ENCODE peak calls at places on chromosomes 16 and 17, in six cellular contexts. One of them, this sample, is unnamed.

GRCh38 chr17:3888343-3889171 is 4.3 kb downstream of the CAMKK1 start:
- DNase-seq in mammary epithelial cell: peak; percentile 81
- DNase-seq in ovary: peak; percentile 92
- DNase-seq in CD8-positive, alpha-beta T cell: no peak
- DNase-seq in PC-3: peak; percentile 87
- DNase-seq in effector memory CD4-positive, alpha-beta T cell: no peak
- DNase-seq in this sample: peak; percentile 81

GRCh38 chr17:143785-144281 is 6.5 kb downstream of the SCGB1C2 start:
- DNase-seq in mammary epithelial cell: peak; percentile 61
- DNase-seq in ovary: peak; percentile 88
- DNase-seq in CD8-positive, alpha-beta T cell: peak; percentile 85
- DNase-seq in PC-3: peak; percentile 79
- DNase-seq in effector memory CD4-positive, alpha-beta T cell: peak; percentile 68
- DNase-seq in this sample: peak; percentile 78

GRCh38 chr16:88681084-88681680 is 5.1 kb downstream of the SNAI3 start:
- DNase-seq in mammary epithelial cell: peak; percentile 14
- DNase-seq in ovary: no peak
- DNase-seq in CD8-positive, alpha-beta T cell: peak; percentile 42
- DNase-seq in PC-3: peak; percentile 68
- DNase-seq in effector memory CD4-positive, alpha-beta T cell: no peak
- DNase-seq in this sample: no peak

GRCh38 chr16:1461146-1461545 is 13.7 kb downstream of the CLCN7 start:
- DNase-seq in mammary epithelial cell: no peak
- DNase-seq in ovary: peak; percentile 51
- DNase-seq in CD8-positive, alpha-beta T cell: no peak
- DNase-seq in PC-3: no peak
- DNase-seq in effector memory CD4-positive, alpha-beta T cell: no peak
- DNase-seq in this sample: peak; percentile 32

GRCh38 chr16:88515925-88516324 is 54.3 kb upstream of the ZC3H18 start:
- DNase-seq in mammary epithelial cell: no peak
- DNase-seq in ovary: no peak
- DNase-seq in CD8-positive, alpha-beta T cell: no peak
- DNase-seq in PC-3: no peak
- DNase-seq in effector memory CD4-positive, alpha-beta T cell: no peak
- DNase-seq in this sample: no peak

GRCh38 chr16:2366660-2367309 is 26.3 kb upstream of the ABCA3 start:
- DNase-seq in mammary epithelial cell: no peak
- DNase-seq in ovary: no peak
- DNase-seq in CD8-positive, alpha-beta T cell: no peak
- DNase-seq in PC-3: no peak
- DNase-seq in effector memory CD4-positive, alpha-beta T cell: no peak
- DNase-seq in this sample: no peak

GRCh38 chr17:9878791-9879525 is 26.1 kb downstream of the RCVRN start:
- DNase-seq in mammary epithelial cell: no peak
- DNase-seq in ovary: no peak
- DNase-seq in CD8-positive, alpha-beta T cell: no peak
- DNase-seq in PC-3: no peak
- DNase-seq in effector memory CD4-positive, alpha-beta T cell: no peak
- DNase-seq in this sample: no peak

GRCh38 chr16:47612711-47613110 is 151.6 kb downstream of the PHKB start:
- DNase-seq in mammary epithelial cell: peak; percentile 80
- DNase-seq in ovary: no peak
- DNase-seq in CD8-positive, alpha-beta T cell: no peak
- DNase-seq in PC-3: no peak
- DNase-seq in effector memory CD4-positive, alpha-beta T cell: no peak
- DNase-seq in this sample: no peak

GRCh38 chr16:4309833-4310266 is 6.0 kb upstream of the GLIS2 start:
- DNase-seq in mammary epithelial cell: no peak
- DNase-seq in ovary: peak; percentile 41
- DNase-seq in CD8-positive, alpha-beta T cell: peak; percentile 58
- DNase-seq in PC-3: peak; percentile 58
- DNase-seq in effector memory CD4-positive, alpha-beta T cell: no peak
- DNase-seq in this sample: peak; percentile 70

GRCh38 chr17:27559506-27559931 is 71.5 kb upstream of the LGALS9 start:
- DNase-seq in mammary epithelial cell: no peak
- DNase-seq in ovary: peak; percentile 72
- DNase-seq in CD8-positive, alpha-beta T cell: no peak
- DNase-seq in PC-3: no peak
- DNase-seq in effector memory CD4-positive, alpha-beta T cell: no peak
- DNase-seq in this sample: no peak

GRCh38 chr17:69879576-69879975 is 195.4 kb upstream of the KCNJ16 start:
- DNase-seq in mammary epithelial cell: no peak
- DNase-seq in ovary: no peak
- DNase-seq in CD8-positive, alpha-beta T cell: no peak
- DNase-seq in PC-3: no peak
- DNase-seq in effector memory CD4-positive, alpha-beta T cell: no peak
- DNase-seq in this sample: no peak

GRCh38 chr16:77551352-77551751 is 116.5 kb upstream of the ADAMTS18 start:
- DNase-seq in mammary epithelial cell: no peak
- DNase-seq in ovary: no peak
- DNase-seq in CD8-positive, alpha-beta T cell: no peak
- DNase-seq in PC-3: no peak
- DNase-seq in effector memory CD4-positive, alpha-beta T cell: no peak
- DNase-seq in this sample: no peak

GRCh38 chr17:61251939-61252865 is 147.4 kb upstream of the TBX2 start:
- DNase-seq in mammary epithelial cell: no peak
- DNase-seq in ovary: peak; percentile 87
- DNase-seq in CD8-positive, alpha-beta T cell: peak; percentile 34
- DNase-seq in PC-3: no peak
- DNase-seq in effector memory CD4-positive, alpha-beta T cell: no peak
- DNase-seq in this sample: no peak

GRCh38 chr16:28882476-28883180 is 4.3 kb downstream of the ATP2A1 start:
- DNase-seq in mammary epithelial cell: no peak
- DNase-seq in ovary: no peak
- DNase-seq in CD8-positive, alpha-beta T cell: no peak
- DNase-seq in PC-3: no peak
- DNase-seq in effector memory CD4-positive, alpha-beta T cell: no peak
- DNase-seq in this sample: no peak

GRCh38 chr17:15941781-15942180 is 3.1 kb upstream of the ADORA2B start:
- DNase-seq in mammary epithelial cell: peak; percentile 41
- DNase-seq in ovary: no peak
- DNase-seq in CD8-positive, alpha-beta T cell: no peak
- DNase-seq in PC-3: peak; percentile 84
- DNase-seq in effector memory CD4-positive, alpha-beta T cell: no peak
- DNase-seq in this sample: no peak

GRCh38 chr16:56781565-56781964 is 51.6 kb downstream of the NUP93 start:
- DNase-seq in mammary epithelial cell: no peak
- DNase-seq in ovary: no peak
- DNase-seq in CD8-positive, alpha-beta T cell: no peak
- DNase-seq in PC-3: no peak
- DNase-seq in effector memory CD4-positive, alpha-beta T cell: no peak
- DNase-seq in this sample: no peak
- H3K4me3 ChIP-seq in mammary epithelial cell: no peak overlapping the region
- H3K4me3 ChIP-seq in ovary: no peak overlapping the region
- H3K4me3 ChIP-seq in CD8-positive, alpha-beta T cell: no peak overlapping the region
- H3K4me3 ChIP-seq in PC-3: no peak overlapping the region
- H3K4me3 ChIP-seq in effector memory CD4-positive, alpha-beta T cell: no peak overlapping the region
- H3K4me3 ChIP-seq in this sample: no peak overlapping the region

GRCh38 chr17:13699261-13699660 is 97.5 kb upstream of the HS3ST3A1 start:
- DNase-seq in mammary epithelial cell: no peak
- DNase-seq in ovary: no peak
- DNase-seq in CD8-positive, alpha-beta T cell: no peak
- DNase-seq in PC-3: no peak
- DNase-seq in effector memory CD4-positive, alpha-beta T cell: no peak
- DNase-seq in this sample: no peak

GRCh38 chr17:13698832-13699231 is 97.1 kb upstream of the HS3ST3A1 start:
- DNase-seq in mammary epithelial cell: no peak
- DNase-seq in ovary: no peak
- DNase-seq in CD8-positive, alpha-beta T cell: no peak
- DNase-seq in PC-3: no peak
- DNase-seq in effector memory CD4-positive, alpha-beta T cell: no peak
- DNase-seq in this sample: no peak

DNA sequence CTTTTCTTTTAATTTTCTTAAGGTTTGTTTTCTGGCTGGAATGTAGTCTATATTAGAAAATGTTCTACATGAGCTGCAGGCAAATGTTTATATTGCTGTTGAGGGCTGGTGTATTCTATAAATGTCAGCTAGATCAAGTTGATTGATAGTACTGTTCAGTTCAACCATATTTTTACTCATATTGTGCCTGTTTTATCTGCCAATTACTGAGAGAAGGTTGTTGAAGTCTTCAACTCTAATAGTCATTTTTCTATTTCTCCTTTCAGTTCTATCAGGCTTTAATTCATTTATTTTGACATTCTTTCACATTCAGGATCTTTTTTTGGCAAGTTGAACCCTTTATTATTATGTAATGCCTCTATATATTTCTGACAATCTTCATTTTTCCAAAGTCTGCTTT is 93.2 kb upstream of the HS3ST3A1 start:
- DNase-seq in mammary epithelial cell: no peak
- DNase-seq in ovary: no peak
- DNase-seq in CD8-positive, alpha-beta T cell: no peak
- DNase-seq in PC-3: no peak
- DNase-seq in effector memory CD4-positive, alpha-beta T cell: no peak
- DNase-seq in this sample: no peak
- H3K4me1 ChIP-seq in mammary epithelial cell: no peaks in the 10 kb centered on the region
- H3K4me1 ChIP-seq in ovary: no peaks in the 10 kb centered on the region
- H3K4me1 ChIP-seq in CD8-positive, alpha-beta T cell: no peaks in the 10 kb centered on the region
- H3K4me1 ChIP-seq in PC-3: no peaks in the 10 kb centered on the region
- H3K4me1 ChIP-seq in effector memory CD4-positive, alpha-beta T cell: no peaks in the 10 kb centered on the region
- H3K4me1 ChIP-seq in this sample: no peaks in the 10 kb centered on the region

DNA sequence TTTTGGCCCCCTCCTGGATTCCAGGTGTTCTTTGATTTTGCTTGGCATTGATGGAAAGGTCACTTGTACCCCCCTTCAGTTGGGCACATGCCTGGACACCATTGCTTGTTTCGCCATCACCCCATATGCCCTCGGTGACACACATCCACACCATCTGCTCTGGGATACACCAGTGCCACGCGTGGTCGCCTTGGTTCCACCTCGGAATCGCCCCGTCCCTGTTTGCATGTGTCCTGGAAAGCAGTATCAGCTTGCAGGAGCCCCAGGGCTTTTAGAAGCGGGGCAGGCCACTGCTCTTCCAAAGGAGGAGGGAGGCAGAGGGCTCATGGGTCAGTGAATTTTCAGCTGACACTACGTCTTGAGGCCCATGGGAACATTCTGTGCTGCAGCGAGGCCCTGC is 607.9 kb downstream of the KCNJ18 start:
- DNase-seq in mammary epithelial cell: no peak
- DNase-seq in ovary: no peak
- DNase-seq in CD8-positive, alpha-beta T cell: no peak
- DNase-seq in PC-3: no peak
- DNase-seq in effector memory CD4-positive, alpha-beta T cell: no peak
- DNase-seq in this sample: no peak
- H3K9me3 ChIP-seq in mammary epithelial cell: peaks cover 52% of the 10 kb centered on the region
- H3K9me3 ChIP-seq in ovary: no peaks in the 10 kb centered on the region
- H3K9me3 ChIP-seq in CD8-positive, alpha-beta T cell: no peaks in the 10 kb centered on the region
- H3K9me3 ChIP-seq in PC-3: no peaks in the 10 kb centered on the region
- H3K9me3 ChIP-seq in effector memory CD4-positive, alpha-beta T cell: no peaks in the 10 kb centered on the region
- H3K9me3 ChIP-seq in this sample: no peaks in the 10 kb centered on the region

GRCh38 chr17:38721802-38722201 is 8.3 kb upstream of the CISD3 start:
- DNase-seq in mammary epithelial cell: no peak
- DNase-seq in ovary: no peak
- DNase-seq in CD8-positive, alpha-beta T cell: no peak
- DNase-seq in PC-3: no peak
- DNase-seq in effector memory CD4-positive, alpha-beta T cell: no peak
- DNase-seq in this sample: no peak

GRCh38 chr17:38720941-38721340 is 9.2 kb upstream of the CISD3 start:
- DNase-seq in mammary epithelial cell: no peak
- DNase-seq in ovary: no peak
- DNase-seq in CD8-positive, alpha-beta T cell: no peak
- DNase-seq in PC-3: no peak
- DNase-seq in effector memory CD4-positive, alpha-beta T cell: no peak
- DNase-seq in this sample: no peak

GRCh38 chr17:38717139-38717745 is 12.2 kb downstream of the MLLT6 start:
- DNase-seq in mammary epithelial cell: no peak
- DNase-seq in ovary: no peak
- DNase-seq in CD8-positive, alpha-beta T cell: no peak
- DNase-seq in PC-3: no peak
- DNase-seq in effector memory CD4-positive, alpha-beta T cell: no peak
- DNase-seq in this sample: no peak

GRCh38 chr17:38719943-38720641 is 10.0 kb upstream of the CISD3 start:
- DNase-seq in mammary epithelial cell: no peak
- DNase-seq in ovary: no peak
- DNase-seq in CD8-positive, alpha-beta T cell: no peak
- DNase-seq in PC-3: no peak
- DNase-seq in effector memory CD4-positive, alpha-beta T cell: no peak
- DNase-seq in this sample: peak; percentile 56

DNA sequence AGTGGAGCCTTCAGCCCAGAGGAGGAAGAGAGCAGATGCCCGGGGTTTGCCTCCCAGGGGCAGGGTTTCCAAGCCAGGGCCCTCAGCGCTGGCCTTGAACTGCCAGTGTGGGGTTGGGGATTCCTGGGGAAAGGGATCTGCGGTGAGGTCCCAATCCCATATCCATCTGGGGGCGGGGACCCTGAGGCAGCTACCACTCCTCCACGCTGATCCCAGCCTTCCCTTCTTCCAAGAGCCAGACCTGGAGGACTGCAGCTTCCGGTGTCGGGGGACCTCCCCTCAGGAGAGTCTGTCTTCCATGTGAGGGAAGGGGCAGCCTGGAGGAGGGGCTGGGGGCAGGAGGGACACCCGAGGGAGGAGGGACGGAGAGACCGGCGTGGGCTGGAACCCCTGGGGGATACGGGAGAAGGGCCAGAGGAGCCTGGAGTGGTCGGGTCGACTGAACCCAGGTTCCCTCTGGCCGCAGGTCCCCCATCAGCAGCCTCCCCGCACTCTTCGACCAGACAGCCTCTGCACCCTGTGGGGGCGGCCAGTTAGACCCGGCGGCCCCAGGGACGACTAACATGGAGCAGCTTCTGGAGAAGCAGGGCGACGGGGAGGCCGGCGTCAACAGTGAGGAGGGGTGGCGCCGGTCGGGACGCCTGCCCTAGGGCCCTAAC is 10.7 kb upstream of the CISD3 start:
- DNase-seq in mammary epithelial cell: no peak
- DNase-seq in ovary: no peak
- DNase-seq in CD8-positive, alpha-beta T cell: no peak
- DNase-seq in PC-3: no peak
- DNase-seq in effector memory CD4-positive, alpha-beta T cell: no peak
- DNase-seq in this sample: no peak
- H3K4me3 ChIP-seq in mammary epithelial cell: no peak overlapping the region
- H3K4me3 ChIP-seq in ovary: no peak overlapping the region
- H3K4me3 ChIP-seq in CD8-positive, alpha-beta T cell: no peak overlapping the region
- H3K4me3 ChIP-seq in PC-3: no peak overlapping the region
- H3K4me3 ChIP-seq in effector memory CD4-positive, alpha-beta T cell: no peak overlapping the region
- H3K4me3 ChIP-seq in this sample: no peak overlapping the region

GRCh38 chr17:68598545-68598961 is 2.6 kb downstream of the FAM20A start:
- DNase-seq in mammary epithelial cell: no peak
- DNase-seq in ovary: no peak
- DNase-seq in CD8-positive, alpha-beta T cell: no peak
- DNase-seq in PC-3: no peak
- DNase-seq in effector memory CD4-positive, alpha-beta T cell: no peak
- DNase-seq in this sample: no peak
- H3K4me1 ChIP-seq in mammary epithelial cell: peaks cover 14% of the 10 kb centered on the region
- H3K4me1 ChIP-seq in ovary: peaks cover 5% of the 10 kb centered on the region
- H3K4me1 ChIP-seq in CD8-positive, alpha-beta T cell: peaks cover 14% of the 10 kb centered on the region
- H3K4me1 ChIP-seq in PC-3: peaks cover 4% of the 10 kb centered on the region
- H3K4me1 ChIP-seq in effector memory CD4-positive, alpha-beta T cell: peaks cover 8% of the 10 kb centered on the region
- H3K4me1 ChIP-seq in this sample: no peaks in the 10 kb centered on the region